ENCODE peak calls at places on chromosomes 6 and 20, in six cellular contexts. R is astrocyte of the cerebellum; V is DMS153; W is SJSA1; Q is SK-N-DZ; K is stimulated activated CD8-positive, alpha-beta memory T cell treated with anti-CD3 and anti-CD28 coated beads, Interleukin-15, amount 100 ng/mL, for 4 hours. A is an unnamed sample.

GRCh38 chr6:158285321-158285960 is 26.8 kb upstream of the TULP4 start:
- DNase-seq in R (no peak), V (no peak), W (no peak), Q (no peak), K (no peak), A (no peak)

GRCh38 chr6:101117397-101118185 is 236.5 kb upstream of the ASCC3 start:
- DNase-seq in R (no peak), V (no peak), W (no peak), Q (no peak), K (no peak), A (no peak)

GRCh38 chr6:27168108-27168507 is 79.4 kb upstream of the PRSS16 start:
- DNase-seq in R (no peak), V (no peak), W (no peak), Q (no peak), K (no peak), A (no peak)

GRCh38 chr6:54802775-54803631 is 43.6 kb upstream of the FAM83B start:
- DNase-seq in R (peak; percentile 46), V (no peak), W (peak; percentile 18), Q (no peak), K (no peak), A (no peak)

GRCh38 chr20:60990647-60991046 is 261.4 kb upstream of the CDH4 start:
- DNase-seq in R (no peak), V (no peak), W (no peak), Q (no peak), K (no peak), A (no peak)

GRCh38 chr6:5695260-5696245 is 311.2 kb downstream of the NRN1 start:
- DNase-seq in R (peak; percentile 38), V (no peak), W (peak; percentile 75), Q (no peak), K (no peak), A (peak; percentile 56)

GRCh38 chr20:16898433-16898832 is 150.3 kb downstream of the OTOR start:
- DNase-seq in R (no peak), V (no peak), W (peak; percentile 65), Q (no peak), K (no peak), A (peak; percentile 28)

GRCh38 chr6:32562931-32563330 is 26.7 kb downstream of the HLA-DRB1 start:
- DNase-seq in R (no peak), V (peak; percentile 71), W (no peak), Q (no peak), K (no peak), A (no peak)

GRCh38 chr20:1894471-1894950 is 696 bp upstream of the SIRPA start:
- DNase-seq in R (peak; percentile 20), V (peak; percentile 33), W (no peak), Q (no peak), K (no peak), A (peak; percentile 56)

GRCh38 chr20:59664389-59665055 is 60.2 kb downstream of the PHACTR3 start:
- DNase-seq in R (no peak), V (no peak), W (no peak), Q (no peak), K (no peak), A (no peak)

GRCh38 chr6:138443979-138444378 is 40.0 kb downstream of the HEBP2 start:
- DNase-seq in R (no peak), V (no peak), W (no peak), Q (no peak), K (no peak), A (no peak)

GRCh38 chr20:32062776-32063170 is 10.7 kb downstream of the HCK start:
- DNase-seq in R (no peak), V (no peak), W (no peak), Q (no peak), K (no peak), A (no peak)

GRCh38 chr6:13554929-13555333 is 19.5 kb upstream of the SIRT5 start:
- DNase-seq in R (no peak), V (no peak), W (no peak), Q (peak; percentile 54), K (no peak), A (no peak)

GRCh38 chr6:122799916-122800701 is 11.1 kb downstream of the SMPDL3A start:
- DNase-seq in R (no peak), V (no peak), W (peak; percentile 57), Q (no peak), K (no peak), A (peak; percentile 17)

GRCh38 chr6:130043344-130043743 is 25.0 kb downstream of the L3MBTL3 start:
- DNase-seq in R (no peak), V (no peak), W (no peak), Q (no peak), K (no peak), A (no peak)

GRCh38 chr6:107819976-107820551 is 4.0 kb downstream of the SCML4 start:
- DNase-seq in R (no peak), V (no peak), W (no peak), Q (peak; percentile 31), K (no peak), A (no peak)

A was measured in fibroblast of gingiva.